ENCODE peak calls at places on chromosomes 2 and 18, in six cellular contexts. Y is HCT116, E is GM12878, H is HepG2, M is GM23338, T is K562. U is an unnamed sample.

GRCh38 chr2:188976545-188977268 is 2.5 kb downstream of the COL3A1 start:
- DNase-seq in E (no peak), M (no peak), T (no peak), H (peak; percentile 10), Y (peak; percentile 16), U (no peak)

GRCh38 chr2:135149251-135149650 is 97.2 kb downstream of the RAB3GAP1 start:
- DNase-seq in T (no peak), E (no peak), Y (no peak), M (no peak), H (peak; percentile 15), U (no peak)

GRCh38 chr2:100006516-100006915 is 135.9 kb downstream of the AFF3 start:
- DNase-seq in E (no peak), T (no peak), H (no peak), Y (no peak), M (no peak), U (no peak)

GRCh38 chr2:61537590-61538178 is 472 bp downstream of the XPO1 start:
- DNase-seq in T (no peak), M (peak; percentile 33), Y (no peak), H (no peak), E (no peak), U (no peak)

GRCh38 chr2:111983478-111984212 is 71.4 kb upstream of the TMEM87B start:
- DNase-seq in Y (no peak), E (no peak), H (no peak), T (no peak), M (no peak), U (no peak)

GRCh38 chr2:128808462-128809255 is 490.0 kb upstream of the HS6ST1 start:
- DNase-seq in Y (peak; percentile 50), H (no peak), E (no peak), T (no peak), M (no peak), U (no peak)

GRCh38 chr18:39946623-39947061 is 2008.4 kb upstream of the PIK3C3 start:
- DNase-seq in E (no peak), T (no peak), H (no peak), Y (peak; percentile 51), M (peak; percentile 51), U (peak; percentile 49)

GRCh38 chr2:156112323-156112722 is 220.2 kb downstream of the NR4A2 start:
- DNase-seq in E (no peak), Y (no peak), T (no peak), M (no peak), H (no peak), U (no peak)

GRCh38 chr2:64779117-64779690 is 125.5 kb upstream of the SERTAD2 start:
- DNase-seq in M (no peak), Y (no peak), T (no peak), H (no peak), E (no peak), U (peak; percentile 52)

GRCh38 chr2:127047716-127048617 is 59.0 kb downstream of the BIN1 start:
- DNase-seq in M (no peak), T (no peak), Y (no peak), E (no peak), H (no peak), U (no peak)

GRCh38 chr2:241639385-241639784 is 1.9 kb downstream of the ATG4B start:
- DNase-seq in E (no peak), Y (no peak), T (no peak), M (peak; percentile 30), H (no peak), U (no peak)

GRCh38 chr2:140457483-140457882 is 1673.3 kb downstream of the LRP1B start:
- DNase-seq in E (no peak), M (no peak), Y (no peak), H (no peak), T (no peak), U (no peak)

GRCh38 chr2:121196132-121196848 is 88.7 kb downstream of the TFCP2L1 start:
- DNase-seq in M (peak; percentile 38), E (no peak), H (no peak), Y (no peak), T (no peak), U (no peak)

GRCh38 chr2:207489251-207489650 is 40.5 kb upstream of the CREB1 start:
- DNase-seq in T (no peak), E (no peak), H (no peak), M (no peak), Y (no peak), U (no peak)

GRCh38 chr2:226445216-226445861 is 354.3 kb downstream of the IRS1 start:
- DNase-seq in E (no peak), H (peak; percentile 65), T (no peak), Y (no peak), M (no peak), U (no peak)

GRCh38 chr2:226447896-226448295 is 351.7 kb downstream of the IRS1 start:
- DNase-seq in M (no peak), Y (no peak), E (no peak), H (no peak), T (no peak), U (no peak)

GRCh38 chr2:226447338-226447885 is 352.2 kb downstream of the IRS1 start:
- DNase-seq in T (no peak), H (no peak), Y (no peak), E (no peak), M (no peak), U (no peak)

GRCh38 chr2:226443112-226443511 is 356.5 kb downstream of the IRS1 start:
- DNase-seq in E (no peak), T (no peak), Y (no peak), H (peak; percentile 47), M (no peak), U (no peak)

DNA sequence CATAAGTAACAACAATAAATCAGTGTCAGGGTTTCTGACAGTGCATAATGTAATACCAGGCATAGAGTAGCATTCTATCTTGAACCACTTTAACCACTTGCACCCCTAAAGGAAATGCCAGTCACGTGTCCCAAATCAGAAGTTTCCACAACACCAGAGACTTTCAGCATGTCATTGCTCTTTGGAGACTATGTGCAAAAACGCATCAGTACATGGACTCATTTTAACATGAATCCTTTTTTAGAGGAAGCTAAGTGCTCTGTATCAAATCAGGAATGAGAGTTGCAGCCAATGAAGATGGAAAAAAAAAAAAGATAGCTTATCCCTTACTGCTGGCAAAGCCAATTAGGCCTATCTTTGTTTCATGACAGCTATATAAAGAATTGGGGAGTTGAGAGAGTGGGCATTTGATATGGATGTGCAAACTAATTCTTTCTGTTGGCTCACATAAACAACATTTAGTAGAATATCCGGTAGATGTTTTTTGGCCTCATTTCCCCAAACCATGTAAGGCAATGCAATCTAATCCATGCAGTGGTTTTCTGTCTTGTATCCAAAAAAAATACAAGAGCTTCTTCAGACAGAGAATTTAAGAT is 353.1 kb downstream of the IRS1 start:
- DNase-seq in M (no peak), Y (no peak), E (no peak), T (no peak), H (no peak), U (no peak)
- TF ChIP-seq REST in M (no peak), Y (no peak), E (no peak), T (no peak), H (no peak), U (no peak)

DNA sequence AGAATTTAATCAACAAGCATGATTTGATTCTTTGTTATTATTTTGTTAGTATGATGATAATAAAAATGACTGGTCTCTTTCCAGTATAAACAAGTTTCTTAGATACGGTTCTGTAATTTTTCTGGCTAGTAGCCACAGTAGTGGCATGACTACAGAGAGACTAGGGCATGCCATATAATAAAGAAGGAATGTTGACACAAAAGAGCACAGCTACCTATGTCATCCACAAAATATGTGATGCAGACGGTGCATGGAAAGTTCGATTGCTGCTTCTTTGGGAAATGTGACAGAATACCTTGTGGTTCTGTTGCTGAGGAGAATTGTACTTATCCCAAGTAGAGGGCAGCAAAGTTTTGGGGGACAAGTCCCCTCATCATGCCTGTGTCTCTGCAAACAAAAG is 26.1 kb upstream of the SETBP1 start:
- DNase-seq in H (no peak), T (no peak), M (no peak), Y (no peak), E (no peak), U (no peak)
- TF ChIP-seq REST in H (no peak), T (no peak), M (no peak), Y (no peak), E (no peak), U (no peak)

DNA sequence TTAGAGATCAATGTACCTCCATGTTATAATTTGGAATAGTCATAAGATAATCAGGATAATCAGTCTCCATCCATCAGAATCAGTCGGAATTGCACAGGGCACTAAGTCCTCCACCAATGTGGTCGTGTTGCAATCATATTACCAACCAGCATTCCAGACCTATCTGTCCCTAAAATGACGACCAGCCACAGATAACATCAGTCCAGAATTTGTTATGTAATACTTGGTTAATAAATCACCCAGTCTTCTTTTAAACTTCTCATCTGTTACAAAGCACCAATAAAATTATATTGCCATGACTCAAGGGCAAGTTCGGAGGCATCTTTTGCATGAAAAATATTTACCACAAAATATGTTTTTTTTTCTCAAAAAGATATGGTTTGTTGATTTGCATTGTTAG is 29.4 kb downstream of the PIEZO2 start:
- DNase-seq in H (peak; percentile 94), M (no peak), Y (no peak), T (no peak), E (no peak), U (peak; percentile 6)
- TF ChIP-seq REST in H (no peak), M (no peak), Y (no peak), T (no peak), E (no peak), U (no peak)

GRCh38 chr2:197779261-197779660 is 5.9 kb downstream of the BOLL start:
- DNase-seq in Y (no peak), M (no peak), H (no peak), E (no peak), T (no peak), U (no peak)

GRCh38 chr2:197782121-197782520 is 3.0 kb downstream of the BOLL start:
- DNase-seq in T (no peak), M (no peak), Y (no peak), E (no peak), H (no peak), U (no peak)

GRCh38 chr2:197786010-197786877 is 1.1 kb upstream of the BOLL start:
- DNase-seq in E (no peak), T (no peak), Y (no peak), M (peak; percentile 94), H (no peak), U (peak; percentile 70)

GRCh38 chr2:197784956-197785941 is at the start of gene BOLL:
- DNase-seq in H (no peak), Y (no peak), T (no peak), M (peak; percentile 30), E (no peak), U (no peak)
- TF ChIP-seq REST in H (no peak), Y (no peak), T (no peak), M (no peak), E (no peak), U (no peak)

U was measured in A549.